ENCODE peak calls at places on chromosomes 11 and 22, in four cellular contexts. D, W, U and Y are unnamed samples.

GRCh38 chr11:23280088-23280487 is 419.8 kb upstream of the CCDC179 start:
- DNase-seq in U (peak), W (no peak), D (no peak), Y (no peak)

GRCh38 chr22:42714308-42714707 is 6.4 kb downstream of the A4GALT start:
- DNase-seq in W (no peak), D (no peak), U (no peak), Y (no peak)

GRCh38 chr22:32991353-32992115 is 66.6 kb downstream of the SYN3 start:
- DNase-seq in U (peak), W (peak), D (no peak), Y (peak)

GRCh38 chr11:33476945-33477584 is 219.9 kb downstream of the HIPK3 start:
- DNase-seq in U (peak), D (no peak), W (no peak), Y (no peak)

GRCh38 chr11:18067372-18067771 is 21.3 kb upstream of the TPH1 start:
- DNase-seq in D (no peak), U (no peak), W (no peak), Y (no peak)

GRCh38 chr11:101863361-101863760 is 51.4 kb upstream of the CEP126 start:
- DNase-seq in D (no peak), W (no peak), U (peak), Y (no peak)

GRCh38 chr22:38416621-38417251 is 38.3 kb downstream of the KCNJ4 start:
- DNase-seq in W (no peak), D (no peak), U (no peak), Y (no peak)

GRCh38 chr22:42229455-42230149 is 40.9 kb downstream of the TCF20 start:
- DNase-seq in W (no peak), U (no peak), D (no peak), Y (no peak)

GRCh38 chr22:37571258-37571991 is 8.5 kb downstream of the LGALS2 start:
- DNase-seq in U (no peak), W (no peak), D (no peak), Y (no peak)

GRCh38 chr22:39556970-39557811 is 13.4 kb upstream of the CACNA1I start:
- DNase-seq in D (peak), U (no peak), W (no peak), Y (no peak)

GRCh38 chr11:16605440-16605970 is 132.9 kb upstream of the C11orf58 start:
- DNase-seq in D (no peak), W (no peak), U (no peak), Y (no peak)

GRCh38 chr11:99505319-99505718 is 484.6 kb downstream of the CNTN5 start:
- DNase-seq in U (peak), W (no peak), D (no peak), Y (no peak)

GRCh38 chr11:7490054-7490453 is 4.7 kb downstream of the OLFML1 start:
- DNase-seq in W (no peak), U (peak), D (no peak), Y (no peak)

GRCh38 chr22:37416806-37417205 is 10.5 kb downstream of the ELFN2 start:
- DNase-seq in W (no peak), D (peak), U (no peak), Y (no peak)

GRCh38 chr22:50242406-50242949 is 2.3 kb downstream of the TUBGCP6 start:
- DNase-seq in W (no peak), U (no peak), D (no peak), Y (no peak)

GRCh38 chr11:132430352-132431091 is 1060.1 kb downstream of the NTM start:
- DNase-seq in U (no peak), W (no peak), D (no peak), Y (no peak)

GRCh38 chr11:126518996-126519351 is 163.5 kb downstream of the ST3GAL4 start:
- DNase-seq in W (no peak), U (no peak), D (no peak), Y (no peak)

GRCh38 chr11:7599209-7599608 is 74.1 kb downstream of the CYB5R2 start:
- DNase-seq in U (no peak), D (no peak), W (no peak), Y (no peak)

GRCh38 chr11:94623120-94623735 is 56.1 kb downstream of the PIWIL4 start:
- DNase-seq in W (peak), U (peak), D (peak), Y (peak)

GRCh38 chr11:37124384-37124783 is 526.3 kb upstream of the RAG2 start:
- DNase-seq in W (no peak), U (no peak), D (no peak), Y (peak)

GRCh38 chr22:43530864-43531201 is 119.0 kb downstream of the MPPED1 start:
- DNase-seq in U (no peak), D (no peak), W (no peak), Y (no peak)

GRCh38 chr11:100716848-100717247 is 29.8 kb downstream of the ARHGAP42 start:
- DNase-seq in D (no peak), U (no peak), W (no peak), Y (peak)

GRCh38 chr11:17547051-17547577 is at the start of gene OTOG:
- DNase-seq in W (peak), U (no peak), D (no peak), Y (no peak)

GRCh38 chr22:31093090-31093850 is 12.2 kb downstream of the SMTN start:
- DNase-seq in U (no peak), D (no peak), W (no peak), Y (no peak)

GRCh38 chr11:66450610-66451009 is 12.0 kb upstream of the MRPL11 start:
- DNase-seq in W (no peak), U (no peak), D (no peak), Y (no peak)

GRCh38 chr11:2260491-2261364 is 9.7 kb downstream of the ASCL2 start:
- DNase-seq in W (no peak), D (no peak), U (no peak), Y (no peak)

GRCh38 chr11:65258988-65259387 is 2.8 kb upstream of the POLA2 start:
- DNase-seq in D (no peak), U (no peak), W (no peak), Y (no peak)

GRCh38 chr11:93525601-93526000 is 17.6 kb downstream of the SMCO4 start:
- DNase-seq in D (no peak), W (no peak), U (peak), Y (no peak)

GRCh38 chr11:115201121-115201792 is 303.0 kb downstream of the CADM1 start:
- DNase-seq in W (no peak), D (no peak), U (no peak), Y (no peak)

GRCh38 chr11:64638017-64638664 is 47.1 kb downstream of the SLC22A12 start:
- DNase-seq in U (no peak), W (no peak), D (no peak), Y (no peak)

GRCh38 chr11:80443177-80443576 is 1002.3 kb upstream of the TENM4 start:
- DNase-seq in D (no peak), W (no peak), U (no peak), Y (no peak)

GRCh38 chr11:43517518-43517917 is 158.8 kb downstream of the TTC17 start:
- DNase-seq in U (peak), D (no peak), W (no peak), Y (no peak)

GRCh38 chr11:64923944-64924909 is at the start of gene PPP2R5B:
- DNase-seq in W (peak), D (peak), U (peak), Y (peak)